ENCODE peak calls at places on chromosome 16, in seven cellular contexts. One of them, this sample, is unnamed.
A peak's percentile ranks its signal among the peaks of the same experiment; 100 is the strongest.

GRCh38 chr16:28621756-28622155 is 11.9 kb upstream of the SULT1A1 start:
- DNase-seq in lower leg skin: no peak
- DNase-seq in coronary artery: no peak
- DNase-seq in AG09309: no peak
- DNase-seq in colonic mucosa: no peak
- DNase-seq in AG10803: no peak
- DNase-seq in GM23338: no peak
- DNase-seq in this sample: no peak

GRCh38 chr16:24135624-24136296 is 120.4 kb upstream of the CACNG3 start:
- DNase-seq in lower leg skin: no peak
- DNase-seq in coronary artery: no peak
- DNase-seq in AG09309: no peak
- DNase-seq in colonic mucosa: no peak
- DNase-seq in AG10803: no peak
- DNase-seq in GM23338: peak; percentile 77
- DNase-seq in this sample: no peak

GRCh38 chr16:84514295-84514873 is 9.9 kb upstream of the MEAK7 start:
- DNase-seq in lower leg skin: no peak
- DNase-seq in coronary artery: no peak
- DNase-seq in AG09309: no peak
- DNase-seq in colonic mucosa: no peak
- DNase-seq in AG10803: no peak
- DNase-seq in GM23338: no peak
- DNase-seq in this sample: no peak

GRCh38 chr16:19108409-19109287 is 5.1 kb upstream of the ITPRIPL2 start:
- DNase-seq in lower leg skin: no peak
- DNase-seq in coronary artery: no peak
- DNase-seq in AG09309: no peak
- DNase-seq in colonic mucosa: no peak
- DNase-seq in AG10803: no peak
- DNase-seq in GM23338: no peak
- DNase-seq in this sample: no peak

GRCh38 chr16:12651765-12652531 is 151.7 kb downstream of the CPPED1 start:
- DNase-seq in lower leg skin: no peak
- DNase-seq in coronary artery: no peak
- DNase-seq in AG09309: no peak
- DNase-seq in colonic mucosa: no peak
- DNase-seq in AG10803: no peak
- DNase-seq in GM23338: no peak
- DNase-seq in this sample: no peak

GRCh38 chr16:14321542-14321941 is 250.4 kb downstream of the MRTFB start:
- DNase-seq in lower leg skin: no peak
- DNase-seq in coronary artery: no peak
- DNase-seq in AG09309: no peak
- DNase-seq in colonic mucosa: no peak
- DNase-seq in AG10803: no peak
- DNase-seq in GM23338: peak; percentile 20
- DNase-seq in this sample: no peak

GRCh38 chr16:56647641-56648431 is 3.9 kb upstream of the MT1B start:
- DNase-seq in lower leg skin: no peak
- DNase-seq in coronary artery: no peak
- DNase-seq in AG09309: no peak
- DNase-seq in colonic mucosa: peak; percentile 77
- DNase-seq in AG10803: no peak
- DNase-seq in GM23338: peak; percentile 67
- DNase-seq in this sample: no peak

GRCh38 chr16:87457724-87458423 is 35.0 kb downstream of the ZCCHC14 start:
- DNase-seq in lower leg skin: no peak
- DNase-seq in coronary artery: no peak
- DNase-seq in AG09309: peak; percentile 98
- DNase-seq in colonic mucosa: no peak
- DNase-seq in AG10803: peak; percentile 99
- DNase-seq in GM23338: no peak
- DNase-seq in this sample: peak; percentile 96

GRCh38 chr16:11175850-11176341 is 80.1 kb downstream of the SOCS1 start:
- DNase-seq in lower leg skin: no peak
- DNase-seq in coronary artery: no peak
- DNase-seq in AG09309: no peak
- DNase-seq in colonic mucosa: no peak
- DNase-seq in AG10803: no peak
- DNase-seq in GM23338: no peak
- DNase-seq in this sample: no peak

GRCh38 chr16:87458424-87458915 is 34.4 kb downstream of the ZCCHC14 start:
- DNase-seq in lower leg skin: no peak
- DNase-seq in coronary artery: no peak
- DNase-seq in AG09309: no peak
- DNase-seq in colonic mucosa: no peak
- DNase-seq in AG10803: no peak
- DNase-seq in GM23338: no peak
- DNase-seq in this sample: no peak

GRCh38 chr16:30660424-30661251 is 2.4 kb downstream of the FBRS start:
- DNase-seq in lower leg skin: no peak
- DNase-seq in coronary artery: no peak
- DNase-seq in AG09309: no peak
- DNase-seq in colonic mucosa: peak; percentile 89
- DNase-seq in AG10803: no peak
- DNase-seq in GM23338: no peak
- DNase-seq in this sample: peak; percentile 61
- H3K4me3 ChIP-seq in lower leg skin: peak overlapping the region; percentile 92
- H3K4me3 ChIP-seq in coronary artery: peak overlapping the region; percentile 77
- H3K4me3 ChIP-seq in AG09309: peak overlapping the region; percentile 91
- H3K4me3 ChIP-seq in colonic mucosa: peak overlapping the region; percentile 87
- H3K4me3 ChIP-seq in AG10803: peak overlapping the region; percentile 92
- H3K4me3 ChIP-seq in GM23338: peak overlapping the region; percentile 58
- H3K4me3 ChIP-seq in this sample: peak overlapping the region; percentile 83

GRCh38 chr16:30958164-30959083 is 870 bp downstream of the SETD1A start:
- DNase-seq in lower leg skin: no peak
- DNase-seq in coronary artery: no peak
- DNase-seq in AG09309: no peak
- DNase-seq in colonic mucosa: peak; percentile 35
- DNase-seq in AG10803: peak; percentile 48
- DNase-seq in GM23338: peak; percentile 75
- DNase-seq in this sample: peak; percentile 61
- TF ChIP-seq CTCF in lower leg skin: no peak
- TF ChIP-seq CTCF in coronary artery: no peak
- TF ChIP-seq CTCF in AG09309: no peak
- TF ChIP-seq CTCF in colonic mucosa: no peak
- TF ChIP-seq CTCF in AG10803: no peak
- TF ChIP-seq CTCF in GM23338: no peak
- TF ChIP-seq CTCF in this sample: no peak

GRCh38 chr16:982152-983043 is 828 bp downstream of the SOX8 start:
- DNase-seq in lower leg skin: no peak
- DNase-seq in coronary artery: no peak
- DNase-seq in AG09309: no peak
- DNase-seq in colonic mucosa: no peak
- DNase-seq in AG10803: no peak
- DNase-seq in GM23338: peak; percentile 46
- DNase-seq in this sample: no peak
- H3K4me3 ChIP-seq in lower leg skin: peak overlapping the region; percentile 5
- H3K4me3 ChIP-seq in coronary artery: peak overlapping the region; percentile 85
- H3K4me3 ChIP-seq in AG09309: no peak overlapping the region
- H3K4me3 ChIP-seq in colonic mucosa: peak overlapping the region; percentile 15
- H3K4me3 ChIP-seq in AG10803: no peak overlapping the region
- H3K4me3 ChIP-seq in GM23338: peak overlapping the region; percentile 66
- H3K4me3 ChIP-seq in this sample: no peak overlapping the region

DNA sequence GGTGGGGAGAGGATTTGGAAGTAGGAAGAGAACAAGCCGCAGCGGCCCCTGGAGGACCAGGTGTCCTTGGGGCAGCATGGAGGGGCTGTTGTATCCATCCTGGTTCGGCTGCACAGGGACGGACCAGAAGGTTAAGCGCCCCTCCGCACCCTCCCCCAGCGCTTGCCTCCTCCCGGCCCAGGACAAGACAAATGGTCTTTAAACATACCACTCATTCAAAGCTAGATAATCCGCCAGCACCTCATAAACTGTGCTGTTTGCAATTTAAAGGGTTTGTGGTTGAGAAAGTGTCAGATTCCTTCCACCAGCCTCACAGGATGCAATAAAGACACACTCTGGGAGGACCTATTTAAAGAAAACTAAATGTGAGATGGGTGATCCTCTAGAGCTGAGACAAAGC is 426.2 kb upstream of the EEF2KMT start:
- DNase-seq in lower leg skin: no peak
- DNase-seq in coronary artery: no peak
- DNase-seq in AG09309: no peak
- DNase-seq in colonic mucosa: no peak
- DNase-seq in AG10803: no peak
- DNase-seq in GM23338: no peak
- DNase-seq in this sample: no peak
- TF ChIP-seq CTCF in lower leg skin: no peak
- TF ChIP-seq CTCF in coronary artery: no peak
- TF ChIP-seq CTCF in AG09309: no peak
- TF ChIP-seq CTCF in colonic mucosa: no peak
- TF ChIP-seq CTCF in AG10803: no peak
- TF ChIP-seq CTCF in GM23338: no peak
- TF ChIP-seq CTCF in this sample: no peak

DNA sequence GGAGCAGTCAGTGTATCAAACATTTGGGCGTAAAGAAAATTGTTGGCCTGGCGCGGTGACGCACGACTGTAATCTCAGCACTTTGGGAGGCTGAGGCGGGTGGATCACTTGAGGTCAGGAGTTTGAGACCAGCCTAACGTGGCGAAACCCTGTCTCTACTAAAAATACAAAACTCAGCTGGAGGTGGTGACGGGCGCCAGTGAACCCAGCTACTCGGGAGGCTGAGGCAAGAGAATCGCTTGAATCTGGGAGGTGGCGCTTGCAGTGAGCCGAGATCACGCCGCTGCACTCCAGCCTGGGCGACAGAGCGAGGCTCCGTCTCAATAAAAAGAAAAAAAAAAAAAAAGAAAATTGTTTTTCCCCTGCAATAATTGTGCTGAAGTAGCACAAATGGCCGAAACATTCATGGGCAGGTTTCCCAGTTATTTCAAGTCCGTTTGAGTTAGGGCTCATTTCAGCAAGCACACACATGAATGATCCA is 1.4 kb downstream of the GCSH start:
- DNase-seq in lower leg skin: no peak
- DNase-seq in coronary artery: no peak
- DNase-seq in AG09309: no peak
- DNase-seq in colonic mucosa: no peak
- DNase-seq in AG10803: peak; percentile 36
- DNase-seq in GM23338: no peak
- DNase-seq in this sample: peak; percentile 18
- H3K4me3 ChIP-seq in lower leg skin: no peak overlapping the region
- H3K4me3 ChIP-seq in coronary artery: peak overlapping the region; percentile 88
- H3K4me3 ChIP-seq in AG09309: no peak overlapping the region
- H3K4me3 ChIP-seq in colonic mucosa: no peak overlapping the region
- H3K4me3 ChIP-seq in AG10803: peak overlapping the region; percentile 74
- H3K4me3 ChIP-seq in GM23338: peak overlapping the region; percentile 94
- H3K4me3 ChIP-seq in this sample: peak overlapping the region; percentile 69

GRCh38 chr16:17194190-17194780 is 276.5 kb downstream of the XYLT1 start:
- DNase-seq in lower leg skin: peak; percentile 22
- DNase-seq in coronary artery: no peak
- DNase-seq in AG09309: no peak
- DNase-seq in colonic mucosa: peak; percentile 61
- DNase-seq in AG10803: peak; percentile 33
- DNase-seq in GM23338: peak; percentile 88
- DNase-seq in this sample: peak; percentile 29

GRCh38 chr16:17204248-17205043 is 266.3 kb downstream of the XYLT1 start:
- DNase-seq in lower leg skin: no peak
- DNase-seq in coronary artery: no peak
- DNase-seq in AG09309: no peak
- DNase-seq in colonic mucosa: no peak
- DNase-seq in AG10803: no peak
- DNase-seq in GM23338: no peak
- DNase-seq in this sample: no peak

GRCh38 chr16:17196526-17196925 is 274.2 kb downstream of the XYLT1 start:
- DNase-seq in lower leg skin: no peak
- DNase-seq in coronary artery: no peak
- DNase-seq in AG09309: no peak
- DNase-seq in colonic mucosa: no peak
- DNase-seq in AG10803: no peak
- DNase-seq in GM23338: no peak
- DNase-seq in this sample: no peak

GRCh38 chr16:17199135-17199534 is 271.6 kb downstream of the XYLT1 start:
- DNase-seq in lower leg skin: no peak
- DNase-seq in coronary artery: no peak
- DNase-seq in AG09309: no peak
- DNase-seq in colonic mucosa: no peak
- DNase-seq in AG10803: no peak
- DNase-seq in GM23338: no peak
- DNase-seq in this sample: no peak
- TF ChIP-seq CTCF in lower leg skin: no peak
- TF ChIP-seq CTCF in coronary artery: no peak
- TF ChIP-seq CTCF in AG09309: no peak
- TF ChIP-seq CTCF in colonic mucosa: no peak
- TF ChIP-seq CTCF in AG10803: no peak
- TF ChIP-seq CTCF in GM23338: no peak
- TF ChIP-seq CTCF in this sample: no peak

DNA sequence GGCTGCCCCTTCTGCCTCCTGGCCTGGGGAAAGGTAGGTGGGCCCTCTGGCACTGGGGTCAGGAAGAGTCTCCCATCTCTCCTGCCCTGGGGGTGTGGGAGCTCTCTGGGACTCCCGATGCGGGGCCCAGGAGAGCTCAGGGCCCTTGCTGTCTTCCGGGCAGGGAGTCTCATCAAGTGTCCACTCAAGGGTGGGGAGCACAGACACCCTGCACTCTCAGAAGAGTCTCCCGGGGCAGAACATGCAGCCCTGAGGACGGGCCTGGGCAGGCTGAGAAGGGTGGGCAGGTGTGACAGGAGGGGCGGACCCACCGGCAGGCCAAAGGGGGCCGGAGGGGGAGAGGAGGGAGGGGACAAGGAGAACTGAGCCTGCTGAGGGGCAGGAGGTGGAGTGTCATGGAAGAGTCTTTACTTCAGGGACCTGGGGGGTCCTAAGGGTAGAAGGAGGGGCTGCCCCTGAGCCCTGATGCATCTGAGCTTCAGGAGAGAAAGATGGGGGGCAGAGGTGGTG is 8.4 kb upstream of the PKMYT1 start:
- DNase-seq in lower leg skin: no peak
- DNase-seq in coronary artery: no peak
- DNase-seq in AG09309: no peak
- DNase-seq in colonic mucosa: no peak
- DNase-seq in AG10803: no peak
- DNase-seq in GM23338: no peak
- DNase-seq in this sample: no peak
- H3K4me3 ChIP-seq in lower leg skin: no peak overlapping the region
- H3K4me3 ChIP-seq in coronary artery: no peak overlapping the region
- H3K4me3 ChIP-seq in AG09309: no peak overlapping the region
- H3K4me3 ChIP-seq in colonic mucosa: no peak overlapping the region
- H3K4me3 ChIP-seq in AG10803: no peak overlapping the region
- H3K4me3 ChIP-seq in GM23338: no peak overlapping the region
- H3K4me3 ChIP-seq in this sample: no peak overlapping the region

DNA sequence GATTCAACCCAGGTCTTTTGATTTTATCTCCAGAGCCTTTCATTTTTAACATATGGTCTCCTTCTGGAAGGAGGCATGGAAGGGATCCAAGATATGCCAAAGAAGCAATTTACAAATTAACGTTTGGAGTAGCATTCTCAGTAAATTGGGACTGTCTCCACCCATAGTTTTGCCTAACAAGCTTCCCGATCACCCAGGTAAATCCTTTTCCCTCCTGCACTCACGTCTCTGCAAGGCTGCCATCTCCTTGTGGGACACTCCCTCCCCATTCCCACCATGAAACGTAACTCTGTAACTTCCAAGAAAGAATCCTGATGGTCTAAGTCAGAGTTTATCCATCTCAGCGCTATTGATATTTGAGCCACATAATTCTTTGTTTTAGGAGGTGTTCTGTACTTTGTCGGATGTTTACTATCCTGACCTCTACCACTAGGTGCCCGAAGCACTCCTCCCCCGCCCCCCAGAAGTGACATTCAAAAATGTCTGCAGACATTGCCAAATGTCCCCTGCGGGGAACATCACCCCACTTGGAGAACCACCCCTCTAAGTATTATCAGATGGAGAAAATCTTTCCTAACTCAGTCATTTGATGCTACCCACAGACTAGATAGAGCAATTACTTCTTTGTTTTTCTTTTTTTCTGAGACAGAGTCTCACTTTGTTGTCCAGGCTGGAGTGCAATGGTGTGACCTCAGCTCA is 32.9 kb upstream of the NFAT5 start:
- DNase-seq in lower leg skin: no peak
- DNase-seq in coronary artery: no peak
- DNase-seq in AG09309: no peak
- DNase-seq in colonic mucosa: no peak
- DNase-seq in AG10803: peak; percentile 24
- DNase-seq in GM23338: peak; percentile 27
- DNase-seq in this sample: no peak
- TF ChIP-seq CTCF in lower leg skin: no peak
- TF ChIP-seq CTCF in coronary artery: no peak
- TF ChIP-seq CTCF in AG09309: no peak
- TF ChIP-seq CTCF in colonic mucosa: no peak
- TF ChIP-seq CTCF in AG10803: peak; percentile 1
- TF ChIP-seq CTCF in GM23338: no peak
- TF ChIP-seq CTCF in this sample: no peak